ENCODE peak calls at places on chromosomes 5 and 9, in five cellular contexts. E is IMR-90, S is neuronal stem cell, C is astrocyte, A is neural progenitor cell. B is an unnamed sample.

GRCh38 chr5:137309290-137309689 is 189.8 kb downstream of the SPOCK1 start:
- DNase-seq in E (no peak), S (no peak), C (no peak), A (no peak), B (no peak)

GRCh38 chr5:69364414-69364813 is 4.9 kb downstream of the AK6 start:
- DNase-seq in E (peak), S (no peak), C (no peak), A (no peak), B (peak)

GRCh38 chr9:84141762-84142370 is 161.3 kb downstream of the RMI1 start:
- DNase-seq in E (no peak), S (no peak), C (no peak), A (no peak), B (no peak)

GRCh38 chr9:20929276-20929675 is 102.2 kb downstream of the HACD4 start:
- DNase-seq in E (no peak), S (no peak), C (no peak), A (no peak), B (no peak)

GRCh38 chr5:60722416-60722815 is 22.4 kb upstream of the DEPDC1B start:
- DNase-seq in E (no peak), S (no peak), C (no peak), A (no peak), B (no peak)

GRCh38 chr5:61659221-61659696 is 327.2 kb downstream of the ZSWIM6 start:
- DNase-seq in E (no peak), S (no peak), C (no peak), A (peak), B (no peak)

GRCh38 chr5:149130932-149131273 is 10.4 kb upstream of the ABLIM3 start:
- DNase-seq in E (no peak), S (no peak), C (no peak), A (no peak), B (peak)

GRCh38 chr9:100072805-100073204 is 26.0 kb downstream of the ERP44 start:
- DNase-seq in E (no peak), S (no peak), C (no peak), A (no peak), B (peak)

GRCh38 chr5:76643371-76643770 is 20.2 kb upstream of the F2RL2 start:
- DNase-seq in E (no peak), S (no peak), C (no peak), A (no peak), B (no peak)

GRCh38 chr5:90136952-90137528 is 272.5 kb downstream of the CETN3 start:
- DNase-seq in E (no peak), S (no peak), C (no peak), A (no peak), B (no peak)

GRCh38 chr5:5017827-5018559 is 122.1 kb upstream of the ADAMTS16 start:
- DNase-seq in E (no peak), S (no peak), C (peak), A (no peak), B (peak)

DNA sequence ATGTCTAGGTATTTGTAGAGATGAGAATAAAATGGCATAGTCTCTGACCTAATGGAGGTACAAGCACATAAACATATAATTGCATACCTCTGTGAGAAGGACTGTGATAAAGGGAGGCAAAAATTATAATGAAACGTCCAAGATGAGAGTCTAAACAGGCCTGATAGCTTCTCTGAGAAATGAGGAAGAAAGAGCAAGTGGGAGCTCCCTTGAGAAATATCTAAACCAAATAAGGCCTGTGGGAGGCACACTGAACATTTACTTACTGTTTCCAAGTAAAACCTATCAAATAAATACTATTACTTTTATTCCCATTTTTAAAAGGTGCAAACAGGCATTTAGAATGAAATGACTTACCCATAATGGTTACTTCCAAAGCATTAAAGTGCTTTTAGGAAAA is 125.6 kb upstream of the PAPPA start:
- DNase-seq in E (peak), S (no peak), C (no peak), A (no peak), B (no peak)
- H3K4me2 ChIP-seq in E (no peak), S (no peak), C (no peak), A (no peak), B (no peak)

GRCh38 chr9:12813960-12814876 is 39.4 kb downstream of the LURAP1L start:
- DNase-seq in E (peak), S (no peak), C (peak), A (no peak), B (peak)
- H3K4me2 ChIP-seq in E (peak), S (no peak), C (peak), A (no peak), B (peak)

DNA sequence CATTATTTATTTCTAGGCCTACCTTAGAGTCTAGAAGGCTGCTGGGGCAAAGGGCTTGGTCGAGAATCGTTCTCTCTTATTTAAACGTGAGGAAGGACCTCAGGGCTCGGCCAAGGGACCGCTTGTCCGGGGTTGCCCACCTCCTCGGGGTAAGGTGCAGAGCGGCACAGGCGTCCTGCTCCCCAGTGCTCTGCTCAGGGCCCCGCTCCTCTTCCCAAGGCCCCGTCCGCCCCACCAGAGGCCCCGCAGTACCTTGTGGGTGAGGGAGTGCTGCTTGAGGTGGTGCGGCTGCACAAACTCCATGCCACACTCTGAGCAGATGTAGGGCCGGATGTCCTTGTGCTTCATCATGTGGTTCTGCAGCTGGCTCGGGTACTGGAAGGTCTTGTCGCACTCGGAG is 47.3 kb downstream of the ZNF366 start:
- DNase-seq in E (no peak), S (no peak), C (no peak), A (no peak), B (no peak)
- H3K4me2 ChIP-seq in E (no peak), S (no peak), C (no peak), A (no peak), B (no peak)

GRCh38 chr5:168822745-168823281 is 243.6 kb upstream of the PANK3 start:
- DNase-seq in E (peak), S (no peak), C (peak), A (no peak), B (peak)
- H3K4me2 ChIP-seq in E (no peak), S (no peak), C (no peak), A (no peak), B (no peak)

GRCh38 chr9:86926130-86926529 is 21.2 kb downstream of the GAS1 start:
- DNase-seq in E (peak), S (no peak), C (no peak), A (no peak), B (no peak)
- H3K4me2 ChIP-seq in E (no peak), S (no peak), C (no peak), A (no peak), B (no peak)

DNA sequence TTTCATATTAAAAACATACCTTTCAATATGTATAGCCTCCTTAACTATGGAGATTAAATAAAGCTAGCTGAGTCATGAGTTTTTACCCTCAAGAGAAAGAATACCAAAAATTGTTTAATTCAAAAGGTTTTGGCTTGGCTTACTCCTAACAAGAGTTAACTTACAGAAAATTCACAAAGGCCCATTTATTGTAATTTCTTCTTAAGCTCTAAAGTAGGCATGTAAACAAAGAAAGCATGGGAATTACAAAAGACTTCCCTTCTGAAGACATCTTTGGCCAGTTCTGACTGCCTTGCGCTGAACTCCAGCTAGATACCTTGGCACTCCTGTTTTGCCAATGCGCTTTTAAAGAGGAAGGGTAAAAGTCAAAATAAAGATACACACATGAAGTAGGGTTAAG is 28.2 kb downstream of the PUM3 start:
- DNase-seq in E (peak), S (no peak), C (no peak), A (no peak), B (no peak)
- H3K4me2 ChIP-seq in E (no peak), S (no peak), C (no peak), A (no peak), B (no peak)

GRCh38 chr5:150497989-150498317 is 10.0 kb upstream of the NDST1 start:
- DNase-seq in E (no peak), S (no peak), C (no peak), A (no peak), B (no peak)
- H3K4me2 ChIP-seq in E (peak), S (no peak), C (peak), A (peak), B (peak)

GRCh38 chr5:171470420-171470819 is 51.0 kb downstream of the FGF18 start:
- DNase-seq in E (no peak), S (no peak), C (no peak), A (no peak), B (no peak)
- H3K4me2 ChIP-seq in E (no peak), S (no peak), C (no peak), A (no peak), B (no peak)

DNA sequence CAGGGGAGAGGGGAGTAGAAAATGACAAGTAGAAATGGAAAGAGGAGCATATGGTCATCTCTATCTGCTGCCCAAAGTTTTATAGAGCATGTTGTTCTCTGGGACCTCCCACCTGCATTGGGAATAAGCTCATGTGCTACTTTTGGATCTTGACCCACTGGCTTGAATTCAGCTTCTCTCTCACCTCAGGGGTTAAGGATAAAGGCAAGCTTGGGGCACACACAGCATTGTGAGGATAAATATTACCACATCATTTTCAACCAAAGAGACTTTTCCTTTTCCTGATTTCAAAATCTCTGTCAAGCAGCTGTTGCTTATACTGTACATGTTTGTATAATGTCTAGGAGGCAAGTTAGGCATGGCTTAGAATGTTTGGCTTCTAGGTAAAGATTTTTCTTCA is 16.6 kb downstream of the ATP10B start:
- DNase-seq in E (no peak), S (no peak), C (no peak), A (no peak), B (no peak)
- H3K4me2 ChIP-seq in E (no peak), S (no peak), C (no peak), A (no peak), B (no peak)

DNA sequence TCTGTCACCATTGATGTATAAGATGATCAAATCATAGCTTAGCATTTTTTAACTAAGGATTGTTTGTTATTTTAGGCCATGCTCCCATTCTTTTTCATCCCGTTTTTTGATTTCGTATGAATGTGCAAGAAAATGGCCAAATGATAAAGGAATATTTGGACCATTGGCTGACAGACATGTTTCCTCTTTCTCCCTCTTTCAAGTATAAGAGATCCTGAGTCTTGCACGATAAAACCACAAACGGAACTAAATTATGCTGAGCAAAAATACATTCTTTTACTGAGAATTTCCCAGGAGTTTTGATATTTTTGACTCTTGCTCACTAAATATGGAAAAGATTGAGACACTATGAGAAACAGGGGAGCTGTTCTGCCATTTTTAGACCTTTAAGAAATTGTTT is 90.4 kb upstream of the KLF9 start:
- DNase-seq in E (no peak), S (no peak), C (no peak), A (no peak), B (no peak)
- H3K4me2 ChIP-seq in E (no peak), S (no peak), C (no peak), A (no peak), B (no peak)